ENCODE peak calls at places on chromosomes 12 and 14, in five cellular contexts. Q, V, G, N and C are unnamed samples.

GRCh38 chr14:55138091-55138490 is 9.0 kb downstream of the LGALS3 start:
- DNase-seq in G (no peak), N (peak), Q (no peak), V (no peak), C (no peak)

GRCh38 chr14:68000516-68000915 is 180.9 kb downstream of the RAD51B start:
- DNase-seq in G (no peak), Q (no peak), N (no peak), V (no peak), C (no peak)

GRCh38 chr12:59578239-59578638 is 17.6 kb upstream of the SLC16A7 start:
- DNase-seq in N (no peak), V (no peak), G (no peak), Q (no peak), C (no peak)

GRCh38 chr12:12465522-12465921 is 97.1 kb downstream of the DUSP16 start:
- DNase-seq in V (no peak), Q (no peak), G (no peak), N (no peak), C (no peak)

GRCh38 chr12:62763827-62764226 is 171.1 kb downstream of the PPM1H start:
- DNase-seq in N (no peak), V (no peak), G (no peak), Q (no peak), C (no peak)

GRCh38 chr12:57175428-57176138 is 28.2 kb upstream of the LRP1-AS start:
- DNase-seq in V (peak), N (peak), G (peak), Q (peak), C (peak)

GRCh38 chr14:104746951-104747481 is 5.9 kb upstream of the SIVA1 start:
- DNase-seq in V (no peak), G (no peak), N (peak), Q (no peak), C (peak)

GRCh38 chr14:98754343-98755025 is 517.5 kb downstream of the BCL11B start:
- DNase-seq in Q (peak), G (peak), N (no peak), V (no peak), C (peak)

GRCh38 chr14:42633504-42634095 is 1026.9 kb downstream of the LRFN5 start:
- DNase-seq in Q (no peak), V (no peak), G (no peak), N (no peak), C (no peak)

GRCh38 chr14:96631030-96631429 is 128.8 kb downstream of the PAPOLA start:
- DNase-seq in G (no peak), V (no peak), Q (peak), N (no peak), C (no peak)

GRCh38 chr14:50520947-50521815 is 11.2 kb downstream of the MAP4K5 start:
- DNase-seq in N (peak), Q (no peak), G (no peak), V (peak), C (peak)

GRCh38 chr12:53005215-53005985 is 856 bp upstream of the EIF4B start:
- DNase-seq in Q (no peak), N (no peak), V (peak), G (peak), C (no peak)

GRCh38 chr12:119055977-119056376 is 74.6 kb downstream of the SRRM4 start:
- DNase-seq in V (no peak), N (no peak), Q (no peak), G (no peak), C (no peak)

GRCh38 chr12:66688836-66689439 is 10.1 kb upstream of the GRIP1 start:
- DNase-seq in V (peak), Q (no peak), G (no peak), N (peak), C (peak)

DNA sequence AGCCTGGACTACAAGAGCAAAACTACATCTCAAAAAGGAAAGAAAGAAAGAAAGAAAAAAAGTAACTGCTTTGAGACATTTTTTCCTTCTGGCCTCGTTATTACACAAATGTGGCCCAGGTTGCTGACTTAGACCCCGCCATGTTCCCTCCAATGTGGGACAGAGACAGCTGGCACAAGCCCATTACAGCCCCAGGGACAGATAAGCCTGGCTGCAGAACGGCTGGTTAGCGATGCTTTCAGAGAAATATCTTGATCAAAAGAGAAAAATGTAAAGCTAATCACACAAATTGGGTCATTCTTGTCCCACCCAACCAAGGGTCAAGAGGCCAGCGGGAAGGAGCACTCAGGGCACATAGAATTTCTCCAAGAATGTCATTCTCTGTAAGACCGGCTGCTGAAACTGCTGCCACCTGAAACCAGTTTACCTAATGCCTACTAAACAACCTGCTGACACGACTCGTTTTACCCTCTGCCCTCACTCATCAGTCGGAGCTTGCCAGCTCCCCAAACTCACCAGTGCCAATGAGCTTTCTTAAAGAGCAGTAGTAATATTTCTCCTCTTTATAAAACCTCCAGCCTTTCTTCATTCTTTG is 63.1 kb downstream of the TNFAIP2 start:
- DNase-seq in V (no peak), G (no peak), Q (no peak), N (no peak), C (no peak)
- H3K27ac ChIP-seq in V (peak), G (no peak), Q (no peak), N (no peak), C (no peak)

DNA sequence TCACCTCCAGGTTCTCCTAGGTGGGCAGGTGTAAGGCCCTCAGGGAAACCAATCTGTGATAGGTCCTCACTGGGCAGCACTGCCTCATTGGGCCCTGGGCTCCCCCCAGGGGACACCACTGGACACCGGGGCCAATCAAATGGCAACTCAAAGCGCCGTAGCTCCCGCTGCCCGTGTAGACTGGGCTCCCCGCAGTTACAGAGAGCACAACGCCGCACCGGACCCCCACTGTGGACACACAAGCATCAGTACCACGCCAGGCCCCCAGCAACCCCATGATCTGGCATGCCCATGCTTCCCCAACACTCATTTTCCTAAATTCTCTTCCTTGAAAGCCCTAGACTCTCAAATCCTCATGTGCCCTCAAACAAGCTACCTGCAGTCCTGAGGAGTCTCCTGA is 6.1 kb downstream of the KMT2D start:
- DNase-seq in G (no peak), N (no peak), Q (no peak), V (no peak), C (no peak)
- H3K27ac ChIP-seq in G (no peak), N (no peak), Q (no peak), V (no peak), C (no peak)

DNA sequence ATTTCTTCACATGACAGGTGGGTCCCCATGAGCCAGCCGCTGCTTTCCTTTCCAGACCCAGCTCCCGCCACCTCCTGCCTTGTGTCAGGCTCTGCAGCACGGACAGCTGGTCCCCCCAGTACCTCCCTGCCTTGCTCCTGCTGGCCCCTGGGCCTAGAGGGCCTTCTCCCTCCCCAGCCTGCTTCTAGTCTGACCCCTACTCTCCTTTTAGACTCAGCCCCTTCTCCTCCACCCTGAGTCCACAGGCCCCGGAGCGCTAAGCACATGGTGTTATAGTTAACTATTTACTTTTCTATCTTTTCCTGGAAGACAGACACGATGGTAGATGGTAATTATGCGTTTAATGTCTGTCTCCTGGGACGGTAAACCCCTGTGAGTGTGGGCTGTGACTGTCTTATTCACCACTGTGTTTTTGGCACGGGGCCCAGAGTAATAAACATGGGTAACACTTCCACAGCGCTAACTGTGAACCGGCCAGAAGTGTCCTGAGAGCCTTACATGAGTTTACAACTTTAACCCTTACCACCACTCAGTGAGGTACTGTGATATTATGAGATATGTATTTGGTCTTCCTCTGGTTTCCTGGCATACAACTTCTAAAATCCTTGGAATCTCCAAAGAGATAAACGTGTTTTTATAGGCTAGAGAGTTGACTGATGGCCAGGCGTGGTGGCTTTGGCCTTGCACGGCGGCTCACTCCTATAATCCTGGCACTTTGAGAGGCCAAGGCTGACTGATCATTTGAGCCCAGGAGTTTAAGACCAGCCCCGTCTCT is 41.2 kb downstream of the DGLUCY start:
- DNase-seq in N (peak), G (peak), V (peak), Q (no peak), C (peak)
- H3K27ac ChIP-seq in N (no peak), G (peak), V (peak), Q (peak), C (no peak)

GRCh38 chr12:7004287-7004803 is 13.9 kb downstream of the LPCAT3 start:
- DNase-seq in V (no peak), N (no peak), G (no peak), Q (no peak), C (no peak)
- H3K27ac ChIP-seq in V (no peak), N (no peak), G (no peak), Q (no peak), C (no peak)

GRCh38 chr14:90253826-90254225 is 2.5 kb upstream of the PSMC1 start:
- DNase-seq in N (peak), V (no peak), Q (no peak), G (no peak), C (no peak)

DNA sequence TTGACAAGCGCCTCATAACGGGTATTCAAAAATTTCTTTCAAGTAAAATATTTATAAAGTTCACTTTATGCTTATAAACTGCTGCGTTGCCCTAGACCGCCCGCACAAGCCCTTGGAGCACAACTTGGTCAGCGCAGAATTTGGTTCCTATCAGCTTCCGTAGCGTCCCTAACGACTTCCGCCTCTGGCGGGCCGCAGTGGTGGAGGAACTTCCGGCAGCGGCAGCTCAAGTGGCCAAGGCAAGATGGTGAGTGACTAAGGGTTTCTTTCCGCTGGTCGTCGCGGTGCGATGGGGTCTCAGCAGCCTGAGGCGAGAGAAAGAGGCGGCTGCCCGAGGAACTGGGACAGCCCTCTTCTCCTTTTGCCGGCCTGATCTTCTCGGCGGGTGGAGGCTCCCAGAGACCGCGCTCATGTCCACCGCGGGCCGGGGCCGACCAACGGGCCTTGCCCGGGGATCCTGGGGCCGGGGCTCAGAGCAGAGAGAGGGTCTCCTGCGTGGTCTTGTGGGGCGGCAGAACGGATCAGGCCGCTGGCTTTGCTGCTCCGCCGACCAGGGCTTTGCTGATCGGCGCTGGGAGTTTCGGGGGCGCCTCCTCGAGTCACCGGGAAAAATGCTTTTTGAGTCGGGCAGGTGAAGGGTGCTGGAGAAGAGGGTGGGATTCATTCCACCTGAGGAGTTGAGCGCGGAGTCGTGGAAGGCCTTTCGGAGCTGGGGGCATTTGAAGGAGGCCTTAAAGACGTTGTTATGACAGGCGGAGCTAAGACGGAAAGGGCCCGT is at the start of gene PSMC1:
- DNase-seq in V (peak), Q (peak), G (peak), N (peak), C (peak)
- H3K27ac ChIP-seq in V (peak), Q (peak), G (peak), N (peak), C (peak)

GRCh38 chr12:117101953-117102833 is 3.0 kb upstream of the TESC start:
- DNase-seq in G (no peak), V (no peak), Q (no peak), N (no peak), C (no peak)
- H3K27ac ChIP-seq in G (no peak), V (no peak), Q (no peak), N (no peak), C (no peak)